ENCODE peak calls at places on chromosomes 3 and 15, in five cellular contexts. C is M059J, H is myocyte, X is Panc1, E is HCT116. A is an unnamed sample.

GRCh38 chr15:59105839-59106238 is 893 bp downstream of the CCNB2 start:
- DNase-seq in C (peak; percentile 15), H (no peak), X (no peak), E (no peak), A (no peak)

GRCh38 chr3:112470791-112471190 is 28.5 kb downstream of the BTLA start:
- DNase-seq in C (peak; percentile 76), H (peak; percentile 73), X (no peak), E (no peak), A (no peak)

GRCh38 chr3:110526732-110527727 is 544.6 kb upstream of the NECTIN3 start:
- DNase-seq in C (peak; percentile 91), H (peak; percentile 57), X (no peak), E (peak; percentile 55), A (no peak)

GRCh38 chr3:110419096-110419495 is 652.5 kb upstream of the NECTIN3 start:
- DNase-seq in C (peak; percentile 68), H (peak; percentile 10), X (no peak), E (no peak), A (no peak)

GRCh38 chr15:87080547-87080946 is 1000.9 kb downstream of the AGBL1 start:
- DNase-seq in C (peak; percentile 12), H (peak; percentile 75), X (no peak), E (no peak), A (no peak)

GRCh38 chr3:60839242-60839641 is 412.0 kb downstream of the FHIT start:
- DNase-seq in C (peak; percentile 1), H (no peak), X (no peak), E (no peak), A (no peak)

GRCh38 chr3:52606373-52607085 is 70.1 kb downstream of the UQCC5 start:
- DNase-seq in C (peak; percentile 77), H (peak; percentile 37), X (peak; percentile 47), E (peak; percentile 89), A (peak; percentile 76)

GRCh38 chr3:149388001-149388435 is 10.6 kb upstream of the TM4SF1 start:
- DNase-seq in C (peak; percentile 93), H (no peak), X (no peak), E (no peak), A (no peak)

GRCh38 chr3:141279074-141279945 is 47.7 kb downstream of the PXYLP1 start:
- DNase-seq in C (peak; percentile 46), H (peak; percentile 51), X (no peak), E (no peak), A (peak; percentile 49)

GRCh38 chr3:8709287-8709686 is 24.3 kb upstream of the CAV3 start:
- DNase-seq in C (no peak), H (no peak), X (no peak), E (no peak), A (no peak)

GRCh38 chr15:71066983-71067382 is 48.3 kb upstream of the THSD4 start:
- DNase-seq in C (no peak), H (peak; percentile 49), X (no peak), E (no peak), A (no peak)

GRCh38 chr3:13042127-13042931 is 30.9 kb downstream of the IQSEC1 start:
- DNase-seq in C (no peak), H (no peak), X (no peak), E (no peak), A (no peak)

GRCh38 chr15:67678948-67679347 is 136.4 kb downstream of the MAP2K5 start:
- DNase-seq in C (no peak), H (no peak), X (no peak), E (no peak), A (no peak)

GRCh38 chr3:196886175-196886574 is 18.5 kb downstream of the SENP5 start:
- DNase-seq in C (no peak), H (no peak), X (no peak), E (no peak), A (no peak)

GRCh38 chr3:27575509-27575908 is 91.3 kb upstream of the SLC4A7 start:
- DNase-seq in C (no peak), H (no peak), X (no peak), E (no peak), A (no peak)